ENCODE peak calls at places on chromosomes 3 and 15, in eight cellular contexts. L is neural progenitor cell, H is mammary epithelial cell, Z is fibroblast of lung, O is H1, M is GM12878, W is HCT116, J is keratinocyte. A is an unnamed sample.

GRCh38 chr3:52401021-52401420 is 43.9 kb downstream of the SEMA3G start:
- DNase-seq in Z (no peak), L (no peak), H (no peak), O (no peak), J (no peak), M (no peak), W (no peak), A (no peak)

GRCh38 chr3:31614162-31614921 is 81.6 kb downstream of the STT3B start:
- DNase-seq in J (no peak), L (no peak), O (no peak), Z (peak; percentile 14), H (peak; percentile 9), W (no peak), M (no peak), A (no peak)

GRCh38 chr15:34217587-34218225 is 7.1 kb upstream of the EMC4 start:
- DNase-seq in O (no peak), Z (no peak), H (peak; percentile 83), W (no peak), L (no peak), J (no peak), M (no peak), A (no peak)

GRCh38 chr3:16545413-16546185 is 32.1 kb upstream of the RFTN1 start:
- DNase-seq in Z (no peak), O (no peak), M (no peak), L (no peak), H (no peak), J (no peak), W (no peak), A (no peak)

GRCh38 chr15:92118162-92118935 is 264.8 kb downstream of the SLCO3A1 start:
- DNase-seq in L (no peak), H (peak; percentile 32), Z (peak; percentile 40), J (no peak), M (no peak), W (no peak), O (no peak), A (peak; percentile 26)

GRCh38 chr3:126930936-126931600 is 51.8 kb upstream of the PLXNA1 start:
- DNase-seq in J (no peak), M (no peak), L (no peak), Z (no peak), O (no peak), H (no peak), W (no peak), A (no peak)

GRCh38 chr3:50672656-50673055 is 2.1 kb upstream of the DOCK3 start:
- DNase-seq in W (no peak), M (no peak), Z (no peak), O (no peak), L (no peak), J (no peak), H (no peak), A (no peak)

GRCh38 chr3:120274739-120275167 is 10.3 kb downstream of the GPR156 start:
- DNase-seq in W (no peak), M (no peak), Z (peak; percentile 43), L (no peak), J (no peak), H (no peak), O (no peak), A (no peak)

GRCh38 chr15:60255390-60255789 is 142.4 kb downstream of the ANXA2 start:
- DNase-seq in H (peak; percentile 92), Z (peak; percentile 6), W (peak; percentile 13), M (peak; percentile 30), L (no peak), J (no peak), O (no peak), A (peak; percentile 69)

GRCh38 chr3:139718415-139718814 is 40.6 kb upstream of the NMNAT3 start:
- DNase-seq in M (no peak), O (peak; percentile 21), J (no peak), Z (peak; percentile 56), H (peak; percentile 12), W (peak; percentile 26), L (peak; percentile 74), A (peak; percentile 69)

GRCh38 chr15:69718916-69719315 is 266.3 kb downstream of the RPLP1 start:
- DNase-seq in M (no peak), J (no peak), Z (no peak), O (no peak), L (no peak), H (no peak), W (no peak), A (no peak)

GRCh38 chr15:23690015-23690414 is 2.9 kb upstream of the NDN start:
- DNase-seq in W (no peak), M (no peak), Z (no peak), O (no peak), L (no peak), H (no peak), J (no peak), A (no peak)

GRCh38 chr15:23694592-23694991 is 7.5 kb upstream of the NDN start:
- DNase-seq in L (no peak), J (no peak), M (no peak), Z (no peak), W (no peak), H (no peak), O (no peak), A (no peak)

GRCh38 chr15:23690450-23690852 is 3.3 kb upstream of the NDN start:
- DNase-seq in L (peak; percentile 83), H (no peak), J (no peak), W (no peak), O (no peak), Z (peak; percentile 93), M (no peak), A (peak; percentile 91)

GRCh38 chr15:23695282-23695681 is 8.2 kb upstream of the NDN start:
- DNase-seq in O (no peak), W (no peak), L (no peak), M (no peak), Z (no peak), H (no peak), J (no peak), A (no peak)
- H3K4me3 ChIP-seq in O (no peak overlapping the region), W (no peak overlapping the region), L (no peak overlapping the region), M (no peak overlapping the region), Z (no peak overlapping the region), H (no peak overlapping the region), J (no peak overlapping the region), A (no peak overlapping the region)

DNA sequence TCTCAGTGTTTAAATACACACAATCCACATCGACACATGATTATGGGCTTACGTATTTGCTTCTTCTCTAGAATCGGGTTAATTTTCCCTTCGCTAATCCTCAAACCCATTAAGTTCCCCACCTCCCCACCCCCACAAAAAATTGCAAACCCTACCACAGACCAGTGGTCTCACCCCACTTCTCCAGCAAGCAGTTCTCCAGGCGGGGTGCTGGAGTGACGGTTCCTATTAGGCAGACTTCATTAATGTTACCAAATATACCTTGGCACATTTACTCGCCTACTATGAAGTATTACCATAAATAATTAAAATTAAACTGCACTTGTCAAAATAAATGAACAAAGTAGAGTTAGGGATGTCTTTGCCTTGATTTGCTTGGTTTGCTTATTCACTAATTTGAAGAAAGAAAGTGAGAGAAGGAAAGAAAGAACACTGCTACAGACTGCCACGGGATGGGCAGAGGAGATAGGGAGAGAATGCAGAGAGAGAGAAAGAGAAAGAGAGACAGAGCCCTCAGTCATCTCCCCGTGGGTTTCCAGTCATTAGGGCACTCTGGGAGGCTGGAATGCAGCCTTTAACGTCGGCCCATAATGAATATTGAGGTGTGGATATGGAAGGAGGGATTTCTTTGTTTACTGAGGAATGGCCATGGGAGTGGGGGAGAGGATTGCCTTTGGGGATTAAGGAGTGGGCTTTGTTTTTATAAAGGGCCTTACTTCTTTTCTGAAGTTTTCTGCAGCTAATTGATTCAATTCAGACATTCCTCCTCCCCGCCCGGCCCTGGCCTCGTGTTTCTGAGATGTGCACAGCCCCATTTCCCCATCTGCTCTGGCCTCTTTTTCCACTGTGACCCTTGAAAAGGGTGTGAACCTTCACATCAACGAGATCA is 39.7 kb upstream of the POLG start:
- DNase-seq in J (no peak), O (no peak), L (peak; percentile 46), M (no peak), Z (no peak), H (no peak), W (no peak), A (no peak)
- TF ChIP-seq EZH2 in J (no peak), O (peak; percentile 61), L (peak; percentile 81), M (peak; percentile 7), Z (no peak), H (no peak), W (no peak), A (peak; percentile 47)

GRCh38 chr3:12807066-12807465 is 10.6 kb downstream of the CAND2 start:
- DNase-seq in O (no peak), J (no peak), M (no peak), L (no peak), H (no peak), Z (no peak), W (no peak), A (no peak)

GRCh38 chr3:12809435-12809834 is 13.0 kb downstream of the CAND2 start:
- DNase-seq in L (no peak), W (no peak), H (no peak), M (no peak), O (no peak), J (no peak), Z (no peak), A (no peak)

GRCh38 chr3:12808587-12808986 is 12.1 kb downstream of the CAND2 start:
- DNase-seq in J (no peak), O (no peak), L (no peak), H (no peak), M (no peak), W (no peak), Z (no peak), A (no peak)

GRCh38 chr3:12809001-12809400 is 12.5 kb downstream of the CAND2 start:
- DNase-seq in H (no peak), Z (no peak), J (no peak), L (no peak), W (no peak), M (no peak), O (no peak), A (no peak)

DNA sequence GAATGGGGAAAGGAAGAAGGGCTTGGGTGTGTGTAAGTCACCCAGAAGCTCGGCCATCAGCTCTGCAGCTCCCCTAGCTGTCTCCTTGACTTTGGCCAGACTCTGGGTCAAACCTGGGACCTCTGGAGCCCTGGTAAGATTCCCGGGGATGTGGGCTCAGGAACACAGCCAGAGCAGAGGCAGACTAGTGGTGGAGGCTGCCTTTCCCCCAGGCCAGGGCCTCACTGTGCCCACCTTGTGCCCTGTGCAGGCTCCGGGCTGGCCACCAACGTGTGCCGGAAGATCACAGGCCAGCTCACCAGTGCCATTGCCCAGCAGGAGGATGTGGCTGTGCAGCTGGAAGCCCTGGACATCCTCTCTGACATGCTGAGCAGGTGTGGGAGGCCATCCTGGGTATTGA is 11.5 kb downstream of the CAND2 start:
- DNase-seq in M (no peak), W (no peak), O (no peak), J (no peak), L (no peak), Z (no peak), H (no peak), A (no peak)
- H2AFZ ChIP-seq in M (no peak overlapping the region), W (no peak overlapping the region), O (no peak overlapping the region), J (no peak overlapping the region), L (no peak overlapping the region), Z (no peak overlapping the region), H (no peak overlapping the region), A (no peak overlapping the region)

GRCh38 chr15:74133703-74134386 is 3.5 kb downstream of the ISLR2 start:
- DNase-seq in H (no peak), W (no peak), L (peak; percentile 72), J (no peak), O (no peak), Z (no peak), M (no peak), A (no peak)
- H3K4me3 ChIP-seq in H (no peak overlapping the region), W (no peak overlapping the region), L (peak overlapping the region; percentile 24), J (no peak overlapping the region), O (peak overlapping the region; percentile 62), Z (no peak overlapping the region), M (no peak overlapping the region), A (no peak overlapping the region)

A was measured in hepatocyte.